ENCODE peak calls at places on chromosomes 7 and 10, in seven cellular contexts. B is chondrocyte, Q is EL, D is cortex of kidney, G is ascending aorta, L is psoas muscle, C is T-helper 22 cell. Z is an unnamed sample.

GRCh38 chr7:99707096-99707495 is 27.3 kb upstream of the CYP3A5 start:
- DNase-seq in Q (no peak), L (no peak), C (no peak), B (no peak), G (no peak), D (no peak), Z (no peak)

GRCh38 chr7:13850185-13850752 is 139.2 kb downstream of the ETV1 start:
- DNase-seq in Q (peak; percentile 94), B (no peak), L (no peak), G (no peak), C (peak; percentile 55), D (no peak), Z (no peak)

GRCh38 chr7:50795831-50796230 is 13.1 kb upstream of the GRB10 start:
- DNase-seq in G (no peak), L (no peak), Q (no peak), D (no peak), C (no peak), B (no peak), Z (no peak)

GRCh38 chr7:102981451-102981850 is 68.7 kb downstream of the LRRC17 start:
- DNase-seq in Q (no peak), L (no peak), B (no peak), C (no peak), D (no peak), G (no peak), Z (no peak)

GRCh38 chr7:106476751-106477150 is 184.2 kb downstream of the CCDC71L start:
- DNase-seq in G (no peak), C (no peak), B (no peak), Q (no peak), D (no peak), L (no peak), Z (no peak)

GRCh38 chr7:156095908-156096539 is 283.8 kb upstream of the SHH start:
- DNase-seq in C (no peak), B (no peak), L (no peak), D (no peak), G (no peak), Q (no peak), Z (no peak)

GRCh38 chr7:34320926-34321609 is 336.9 kb upstream of the NPSR1 start:
- DNase-seq in Q (peak; percentile 93), D (no peak), C (no peak), B (peak; percentile 63), G (no peak), L (peak; percentile 60), Z (peak; percentile 13)

GRCh38 chr7:149475121-149476045 is 14.5 kb upstream of the ZNF777 start:
- DNase-seq in Q (no peak), D (no peak), B (no peak), L (no peak), G (no peak), C (no peak), Z (no peak)

GRCh38 chr10:73887038-73888015 is 13.0 kb upstream of the CAMK2G start:
- DNase-seq in D (no peak), C (no peak), B (no peak), G (peak; percentile 57), Q (peak; percentile 98), L (peak; percentile 93), Z (no peak)

GRCh38 chr7:82443801-82444219 is 233 bp upstream of the CACNA2D1 start:
- DNase-seq in B (no peak), L (peak; percentile 94), G (peak; percentile 38), Q (peak; percentile 85), D (peak; percentile 37), C (no peak), Z (no peak)

GRCh38 chr10:20624642-20625041 is 272.5 kb downstream of the NEBL start:
- DNase-seq in L (peak; percentile 51), C (no peak), B (no peak), Q (no peak), D (no peak), G (no peak), Z (no peak)

GRCh38 chr7:158811461-158811860 is 17.8 kb downstream of the ESYT2 start:
- DNase-seq in G (no peak), L (peak; percentile 72), D (no peak), Q (peak; percentile 20), B (no peak), C (peak; percentile 12), Z (no peak)

GRCh38 chr10:85648279-85648754 is 718.3 kb downstream of the GRID1 start:
- DNase-seq in G (no peak), C (no peak), Q (no peak), L (peak; percentile 56), D (no peak), B (no peak), Z (no peak)

GRCh38 chr10:132859084-132859855 is 73.3 kb upstream of the NKX6-2 start:
- DNase-seq in G (no peak), C (no peak), D (no peak), Q (no peak), L (peak; percentile 26), B (peak; percentile 73), Z (peak; percentile 3)

GRCh38 chr10:132447446-132448247 is 50.6 kb downstream of the PWWP2B start:
- DNase-seq in B (no peak), D (no peak), G (no peak), C (peak; percentile 81), L (no peak), Q (peak; percentile 89), Z (peak; percentile 77)

GRCh38 chr7:1357601-1358271 is 101.5 kb downstream of the MICALL2 start:
- DNase-seq in G (no peak), Q (no peak), L (no peak), B (peak; percentile 76), D (no peak), C (no peak), Z (no peak)

GRCh38 chr7:66837007-66837406 is 84.0 kb upstream of the TMEM248 start:
- DNase-seq in Q (peak; percentile 32), G (no peak), B (peak; percentile 64), C (no peak), L (no peak), D (no peak), Z (no peak)

GRCh38 chr10:50621981-50622496 is 1.7 kb downstream of the SGMS1 start:
- DNase-seq in Q (peak; percentile 98), L (peak; percentile 98), C (peak; percentile 62), D (no peak), G (peak; percentile 93), B (peak; percentile 95), Z (peak; percentile 56)

GRCh38 chr10:34780818-34781380 is 34.2 kb downstream of the PARD3 start:
- DNase-seq in L (peak; percentile 89), G (no peak), B (no peak), C (no peak), Q (peak; percentile 50), D (no peak), Z (no peak)

Z was measured in T-helper 17 cell.